ENCODE peak calls at places on chromosomes 1 and 21, in four cellular contexts. G, M, B and W are unnamed samples.

GRCh38 chr1:209584186-209584776 is 767 bp downstream of the CAMK1G start:
- DNase-seq in G (no peak), M (peak; percentile 13), B (no peak), W (no peak)

GRCh38 chr1:20717452-20718342 is at the start of gene KIF17:
- DNase-seq in G (peak; percentile 74), M (peak; percentile 65), B (peak; percentile 89), W (no peak)

GRCh38 chr1:113405573-113405972 is 15.3 kb downstream of the MAGI3 start:
- DNase-seq in G (no peak), M (peak; percentile 25), B (no peak), W (no peak)

GRCh38 chr1:115107501-115108260 is 18.4 kb upstream of the TSPAN2 start:
- DNase-seq in G (no peak), M (peak; percentile 86), B (no peak), W (no peak)

GRCh38 chr1:246320286-246320685 is 186.8 kb downstream of the SMYD3 start:
- DNase-seq in G (peak; percentile 10), M (no peak), B (no peak), W (no peak)

GRCh38 chr21:20023199-20023598 is 975.0 kb upstream of the NCAM2 start:
- DNase-seq in G (no peak), M (peak; percentile 39), B (no peak), W (peak; percentile 15)

GRCh38 chr1:33393991-33394390 is 36.9 kb downstream of the PHC2 start:
- DNase-seq in G (no peak), M (no peak), B (no peak), W (no peak)

GRCh38 chr1:221832151-221832550 is 90.3 kb upstream of the DUSP10 start:
- DNase-seq in G (no peak), M (no peak), B (no peak), W (no peak)

GRCh38 chr1:68954841-68955240 is 458.0 kb upstream of the DEPDC1 start:
- DNase-seq in G (no peak), M (no peak), B (no peak), W (peak; percentile 10)

GRCh38 chr21:35578350-35578782 is 482.0 kb downstream of the SETD4 start:
- DNase-seq in G (peak; percentile 82), M (peak; percentile 89), B (no peak), W (no peak)

GRCh38 chr1:36942093-36942492 is 92.2 kb downstream of the GRIK3 start:
- DNase-seq in G (no peak), M (no peak), B (no peak), W (no peak)

GRCh38 chr1:28248273-28249012 is 10.9 kb upstream of the SESN2 start:
- DNase-seq in G (peak; percentile 82), M (peak; percentile 69), B (peak; percentile 84), W (peak; percentile 79)

GRCh38 chr21:23130308-23130707 is 2132.1 kb downstream of the NCAM2 start:
- DNase-seq in G (peak; percentile 55), M (no peak), B (no peak), W (peak; percentile 8)

GRCh38 chr1:183327429-183328290 is 90.5 kb downstream of the NMNAT2 start:
- DNase-seq in G (no peak), M (peak; percentile 21), B (no peak), W (no peak)

GRCh38 chr1:3670823-3671251 is 18.5 kb downstream of the TP73 start:
- DNase-seq in G (no peak), M (no peak), B (peak; percentile 61), W (no peak)

GRCh38 chr1:227934476-227935313 is 13.0 kb downstream of the WNT9A start:
- DNase-seq in G (peak; percentile 69), M (peak; percentile 59), B (peak; percentile 16), W (peak; percentile 59)

GRCh38 chr1:11157867-11158266 is 31.3 kb upstream of the ANGPTL7 start:
- DNase-seq in G (peak; percentile 30), M (peak; percentile 40), B (no peak), W (peak; percentile 42)

GRCh38 chr1:213989740-213990472 is 2.1 kb downstream of the PROX1 start:
- DNase-seq in G (no peak), M (no peak), B (no peak), W (no peak)

GRCh38 chr1:231199868-231200267 is 38.0 kb downstream of the TRIM67 start:
- DNase-seq in G (no peak), M (no peak), B (no peak), W (no peak)

GRCh38 chr1:55870076-55870475 is 654.9 kb upstream of the USP24 start:
- DNase-seq in G (no peak), M (no peak), B (no peak), W (no peak)

GRCh38 chr1:44141531-44141930 is at the start of gene KLF18:
- DNase-seq in G (no peak), M (no peak), B (no peak), W (no peak)

GRCh38 chr1:53957231-53957818 is 11.2 kb downstream of the LRRC42 start:
- DNase-seq in G (peak; percentile 80), M (peak; percentile 94), B (no peak), W (peak; percentile 80)

GRCh38 chr1:75129660-75130311 is 4.4 kb upstream of the LHX8 start:
- DNase-seq in G (no peak), M (no peak), B (no peak), W (no peak)

GRCh38 chr21:35048183-35048601 is 910 bp downstream of the RUNX1 start:
- DNase-seq in G (peak; percentile 53), M (no peak), B (peak; percentile 74), W (peak; percentile 46)